ENCODE peak calls at places on chromosomes 3 and 15, in four cellular contexts. Y is mesendoderm, Q is H9, L is H1. F is an unnamed sample.

GRCh38 chr3:133742351-133743091 is 3.7 kb upstream of the TF start:
- DNase-seq in Y (no peak), Q (no peak), L (no peak), F (peak)

GRCh38 chr15:80989110-80989517 is 505 bp downstream of the MESD start:
- DNase-seq in Y (no peak), Q (no peak), L (no peak), F (no peak)

GRCh38 chr3:189325454-189325853 is 153.7 kb downstream of the TPRG1 start:
- DNase-seq in Y (no peak), Q (no peak), L (no peak), F (no peak)

GRCh38 chr3:81716870-81717509 is 44.5 kb downstream of the GBE1 start:
- DNase-seq in Y (peak), Q (no peak), L (no peak), F (peak)

GRCh38 chr3:46670000-46670890 is 23.2 kb downstream of the ALS2CL start:
- DNase-seq in Y (no peak), Q (peak), L (peak), F (no peak)

GRCh38 chr15:62912808-62913207 is 129.7 kb upstream of the TPM1 start:
- DNase-seq in Y (peak), Q (peak), L (no peak), F (no peak)

GRCh38 chr3:149586871-149587270 is 71.0 kb downstream of the WWTR1 start:
- DNase-seq in Y (no peak), Q (no peak), L (no peak), F (peak)

GRCh38 chr3:37026851-37027250 is 33.5 kb downstream of the MLH1 start:
- DNase-seq in Y (no peak), Q (no peak), L (no peak), F (no peak)

GRCh38 chr15:96358006-96358794 is 27.7 kb downstream of the NR2F2 start:
- DNase-seq in Y (peak), Q (peak), L (no peak), F (no peak)

GRCh38 chr15:69636516-69636915 is 183.9 kb downstream of the RPLP1 start:
- DNase-seq in Y (no peak), Q (no peak), L (no peak), F (no peak)

GRCh38 chr15:58517252-58517681 is 85.5 kb downstream of the LIPC start:
- DNase-seq in Y (peak), Q (no peak), L (no peak), F (no peak)

GRCh38 chr15:58469432-58470353 is 37.9 kb downstream of the LIPC start:
- DNase-seq in Y (peak), Q (peak), L (no peak), F (peak)

GRCh38 chr3:148023994-148024393 is 614.8 kb downstream of the ZIC1 start:
- DNase-seq in Y (no peak), Q (no peak), L (no peak), F (peak)

GRCh38 chr3:50982540-50983325 is 308.0 kb downstream of the DOCK3 start:
- DNase-seq in Y (no peak), Q (no peak), L (no peak), F (no peak)

GRCh38 chr3:107881517-107881916 is 209.3 kb downstream of the CD47 start:
- DNase-seq in Y (no peak), Q (no peak), L (no peak), F (peak)

GRCh38 chr3:260911-261310 is 64.3 kb downstream of the CHL1 start:
- DNase-seq in Y (no peak), Q (no peak), L (no peak), F (no peak)

GRCh38 chr15:69857686-69858391 is 239.9 kb downstream of the TLE3 start:
- DNase-seq in Y (peak), Q (no peak), L (no peak), F (no peak)

GRCh38 chr15:88621789-88622604 is 857 bp downstream of the AEN start:
- DNase-seq in Y (no peak), Q (no peak), L (no peak), F (peak)

GRCh38 chr15:59273266-59273665 is 66.6 kb downstream of the LDHAL6B start:
- DNase-seq in Y (no peak), Q (no peak), L (no peak), F (no peak)

DNA sequence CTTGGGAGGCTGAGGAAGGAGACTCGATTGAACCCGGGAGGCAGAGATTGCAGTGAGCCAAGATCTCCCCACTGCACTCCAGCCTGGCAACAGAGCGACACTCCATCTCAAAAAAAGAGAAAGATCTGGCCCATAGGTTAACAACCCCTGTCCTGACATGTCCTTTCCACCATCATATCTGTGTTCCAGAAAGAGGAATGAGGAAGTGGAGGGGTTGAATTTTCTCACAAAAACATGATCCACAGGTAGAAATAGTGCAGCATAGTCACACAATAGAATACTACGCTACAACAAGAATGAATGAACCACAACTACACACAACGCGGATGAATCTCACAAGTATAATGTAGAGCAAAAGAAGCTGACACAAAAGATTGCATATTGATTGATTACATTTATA is 4.7 kb upstream of the SLC51B start:
- DNase-seq in Y (no peak), Q (no peak), L (no peak), F (no peak)
- H3K56ac ChIP-seq in Y (no peak), Q (no peak), L (no peak), F (no peak)

GRCh38 chr15:39396979-39397615 is 183.8 kb upstream of the THBS1 start:
- DNase-seq in Y (no peak), Q (no peak), L (no peak), F (no peak)
- H3K56ac ChIP-seq in Y (no peak), Q (no peak), L (no peak), F (no peak)

GRCh38 chr15:35450492-35450891 is 95.5 kb downstream of the DPH6 start:
- DNase-seq in Y (peak), Q (no peak), L (no peak), F (peak)

GRCh38 chr15:35458176-35458856 is 87.6 kb downstream of the DPH6 start:
- DNase-seq in Y (no peak), Q (no peak), L (no peak), F (peak)

GRCh38 chr15:35460616-35461015 is 85.3 kb downstream of the DPH6 start:
- DNase-seq in Y (no peak), Q (no peak), L (no peak), F (no peak)

DNA sequence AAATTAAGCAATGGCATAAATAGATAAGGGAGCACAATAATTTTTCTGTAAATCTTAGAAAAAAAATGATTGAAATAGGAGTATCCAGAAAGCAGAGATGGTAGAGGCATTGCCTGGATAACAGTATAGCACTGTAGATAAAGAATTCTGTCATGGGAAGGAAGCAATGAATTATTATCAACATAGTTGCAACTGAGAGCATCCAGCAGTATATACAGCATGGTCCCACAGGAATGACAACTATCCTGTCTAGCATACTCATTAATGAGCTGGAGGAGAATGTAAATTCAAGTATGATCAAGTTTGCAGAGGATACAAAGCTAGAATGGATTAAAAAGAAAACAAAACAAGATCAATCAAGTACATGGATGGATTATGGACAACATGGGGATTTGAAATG is 90.8 kb downstream of the DPH6 start:
- DNase-seq in Y (no peak), Q (no peak), L (no peak), F (peak)
- H3K56ac ChIP-seq in Y (no peak), Q (no peak), L (no peak), F (no peak)

GRCh38 chr3:13452490-13453335 is 27.4 kb upstream of the HDAC11 start:
- DNase-seq in Y (peak), Q (no peak), L (no peak), F (peak)
- H3K56ac ChIP-seq in Y (no peak), Q (no peak), L (no peak), F (no peak)

DNA sequence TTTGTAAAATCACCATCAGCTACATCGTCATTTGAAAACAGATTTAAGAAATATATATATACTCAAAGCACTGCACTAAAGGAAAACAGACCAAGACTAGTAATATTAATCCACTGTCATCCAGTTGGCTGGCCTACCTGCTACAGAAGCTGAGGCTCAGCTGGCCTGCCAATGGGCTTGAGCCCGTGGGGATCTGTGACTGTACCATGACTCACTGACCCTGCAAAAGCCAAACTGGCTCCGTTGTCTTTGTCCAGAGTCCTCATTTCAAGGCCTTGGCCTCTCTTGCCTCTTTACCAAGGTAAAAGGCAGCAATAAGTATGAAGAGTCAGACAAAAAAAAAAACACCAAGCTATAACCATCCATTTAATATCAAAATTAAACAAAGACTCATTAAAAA is 463.5 kb upstream of the RASGRP1 start:
- DNase-seq in Y (no peak), Q (no peak), L (no peak), F (peak)
- H3K56ac ChIP-seq in Y (no peak), Q (no peak), L (no peak), F (no peak)

DNA sequence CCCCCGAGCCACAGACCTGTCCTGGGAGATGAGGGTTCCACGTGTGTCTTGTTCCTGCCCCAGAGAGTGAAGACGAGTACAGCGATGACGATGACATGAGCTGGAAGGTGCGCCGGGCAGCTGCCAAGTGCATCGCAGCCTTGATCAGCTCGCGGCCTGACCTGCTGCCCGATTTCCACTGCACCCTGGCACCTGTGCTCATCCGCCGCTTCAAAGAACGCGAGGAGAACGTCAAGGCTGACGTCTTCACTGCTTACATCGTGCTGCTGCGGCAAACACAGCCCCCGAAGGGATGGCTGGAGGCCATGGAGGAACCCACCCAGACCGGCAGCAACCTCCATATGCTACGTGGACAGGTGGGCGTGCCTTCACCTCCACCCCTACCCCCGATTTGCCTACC is 18.6 kb downstream of the CAND2 start:
- DNase-seq in Y (no peak), Q (no peak), L (no peak), F (no peak)
- H3K56ac ChIP-seq in Y (no peak), Q (no peak), L (no peak), F (no peak)

F was measured in IMR-90.